ENCODE peak calls at places on chromosome 16, in nine cellular contexts. One of them, this sample, is unnamed.

GRCh38 chr16:64957246-64957645 is 164.6 kb downstream of the CDH11 start:
- DNase-seq in adrenal gland: no peak
- DNase-seq in A549: no peak
- DNase-seq in body of pancreas: no peak
- DNase-seq in spleen: no peak
- DNase-seq in IMR-90: no peak
- DNase-seq in uterus: no peak
- DNase-seq in endothelial cell of umbilical vein: no peak
- DNase-seq in sigmoid colon: no peak
- DNase-seq in this sample: no peak

GRCh38 chr16:13936596-13937081 is 16.7 kb downstream of the ERCC4 start:
- DNase-seq in A549: peak
- DNase-seq in uterus: peak
- DNase-seq in IMR-90: peak
- DNase-seq in endothelial cell of umbilical vein: no peak
- DNase-seq in sigmoid colon: no peak
- DNase-seq in spleen: no peak
- DNase-seq in adrenal gland: peak
- DNase-seq in body of pancreas: peak
- DNase-seq in this sample: no peak

GRCh38 chr16:46763147-46763546 is 15.0 kb upstream of the MYLK3 start:
- DNase-seq in endothelial cell of umbilical vein: no peak
- DNase-seq in spleen: peak
- DNase-seq in A549: no peak
- DNase-seq in adrenal gland: no peak
- DNase-seq in sigmoid colon: no peak
- DNase-seq in IMR-90: no peak
- DNase-seq in uterus: no peak
- DNase-seq in body of pancreas: no peak
- DNase-seq in this sample: no peak

GRCh38 chr16:57721356-57721755 is 14.2 kb upstream of the KATNB1 start:
- DNase-seq in body of pancreas: no peak
- DNase-seq in endothelial cell of umbilical vein: no peak
- DNase-seq in spleen: peak
- DNase-seq in uterus: no peak
- DNase-seq in IMR-90: no peak
- DNase-seq in adrenal gland: no peak
- DNase-seq in A549: no peak
- DNase-seq in sigmoid colon: no peak
- DNase-seq in this sample: no peak

GRCh38 chr16:67719778-67720144 is 645 bp upstream of the GFOD2 start:
- DNase-seq in endothelial cell of umbilical vein: no peak
- DNase-seq in spleen: peak
- DNase-seq in A549: peak
- DNase-seq in uterus: peak
- DNase-seq in IMR-90: peak
- DNase-seq in body of pancreas: peak
- DNase-seq in sigmoid colon: no peak
- DNase-seq in adrenal gland: no peak
- DNase-seq in this sample: no peak

GRCh38 chr16:50836121-50836541 is 94.2 kb downstream of the CYLD start:
- DNase-seq in A549: no peak
- DNase-seq in adrenal gland: no peak
- DNase-seq in body of pancreas: no peak
- DNase-seq in uterus: no peak
- DNase-seq in sigmoid colon: no peak
- DNase-seq in spleen: no peak
- DNase-seq in endothelial cell of umbilical vein: no peak
- DNase-seq in IMR-90: no peak
- DNase-seq in this sample: no peak

GRCh38 chr16:68091604-68092261 is 6.6 kb downstream of the NFATC3 start:
- DNase-seq in uterus: no peak
- DNase-seq in body of pancreas: no peak
- DNase-seq in adrenal gland: no peak
- DNase-seq in IMR-90: peak
- DNase-seq in endothelial cell of umbilical vein: peak
- DNase-seq in spleen: no peak
- DNase-seq in sigmoid colon: no peak
- DNase-seq in A549: no peak
- DNase-seq in this sample: no peak

GRCh38 chr16:1696863-1697262 is 9.1 kb upstream of the MAPK8IP3 start:
- DNase-seq in endothelial cell of umbilical vein: no peak
- DNase-seq in sigmoid colon: no peak
- DNase-seq in spleen: no peak
- DNase-seq in A549: no peak
- DNase-seq in body of pancreas: no peak
- DNase-seq in IMR-90: no peak
- DNase-seq in adrenal gland: no peak
- DNase-seq in uterus: no peak
- DNase-seq in this sample: no peak

GRCh38 chr16:19098173-19098572 is 15.6 kb upstream of the ITPRIPL2 start:
- DNase-seq in sigmoid colon: no peak
- DNase-seq in body of pancreas: no peak
- DNase-seq in endothelial cell of umbilical vein: no peak
- DNase-seq in uterus: no peak
- DNase-seq in IMR-90: no peak
- DNase-seq in adrenal gland: no peak
- DNase-seq in spleen: no peak
- DNase-seq in A549: no peak
- DNase-seq in this sample: no peak

DNA sequence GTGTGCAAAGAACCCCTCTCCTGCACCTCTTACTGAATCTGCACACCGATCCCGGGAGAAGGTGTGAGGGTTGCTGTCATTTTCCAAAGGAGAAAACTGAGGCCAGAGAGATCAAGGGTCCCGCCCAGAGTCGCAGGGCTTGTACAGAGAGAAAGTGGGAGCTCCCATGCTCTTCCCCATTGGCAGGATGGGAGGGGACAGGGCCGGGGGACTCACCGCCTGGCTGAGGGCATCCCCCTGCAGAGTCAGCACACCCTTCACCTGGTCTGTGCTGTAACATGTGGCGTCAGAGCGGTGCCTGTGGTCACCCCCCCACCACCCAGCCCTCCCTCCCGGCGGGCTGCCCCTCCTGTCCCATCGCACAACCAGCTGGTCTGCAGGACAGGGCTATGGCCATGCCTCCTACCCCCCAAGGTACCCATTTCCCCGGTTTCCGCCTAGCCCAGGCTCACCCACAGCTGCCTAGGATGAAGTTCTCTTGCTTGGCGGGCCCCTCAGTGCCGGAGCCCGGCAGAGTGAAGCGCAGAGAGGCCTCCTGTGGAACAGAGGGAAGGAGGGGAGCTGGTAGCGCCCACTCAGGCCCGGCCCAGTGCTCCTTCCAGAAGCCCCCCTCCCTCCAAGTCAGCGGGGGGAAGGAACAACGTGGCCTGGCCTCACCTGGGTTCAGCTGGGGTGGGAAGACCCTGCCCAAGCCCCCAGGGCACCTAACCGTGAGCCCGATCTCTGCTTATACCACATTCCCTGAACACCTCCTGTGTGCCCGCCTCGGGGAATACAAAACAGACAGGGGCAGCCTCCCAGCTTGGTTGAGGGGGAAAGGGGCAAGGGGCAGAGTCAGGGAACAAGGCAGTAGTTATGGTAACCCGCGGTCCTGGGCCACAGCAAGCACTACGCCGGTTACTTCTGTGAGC is 1.1 kb downstream of the ROGDI start:
- DNase-seq in adrenal gland: peak
- DNase-seq in A549: no peak
- DNase-seq in spleen: peak
- DNase-seq in uterus: no peak
- DNase-seq in body of pancreas: no peak
- DNase-seq in sigmoid colon: no peak
- DNase-seq in endothelial cell of umbilical vein: no peak
- DNase-seq in IMR-90: no peak
- DNase-seq in this sample: no peak
- TF ChIP-seq POLR2A in adrenal gland: no peak
- TF ChIP-seq POLR2A in A549: no peak
- TF ChIP-seq POLR2A in spleen: no peak
- TF ChIP-seq POLR2A in uterus: no peak
- TF ChIP-seq POLR2A in body of pancreas: no peak
- TF ChIP-seq POLR2A in sigmoid colon: no peak
- TF ChIP-seq POLR2A in endothelial cell of umbilical vein: no peak
- TF ChIP-seq POLR2A in IMR-90: no peak
- TF ChIP-seq POLR2A in this sample: no peak

GRCh38 chr16:81216114-81216513 is 22.4 kb upstream of the BCO1 start:
- DNase-seq in body of pancreas: no peak
- DNase-seq in adrenal gland: no peak
- DNase-seq in sigmoid colon: no peak
- DNase-seq in uterus: no peak
- DNase-seq in spleen: no peak
- DNase-seq in IMR-90: no peak
- DNase-seq in endothelial cell of umbilical vein: no peak
- DNase-seq in A549: no peak
- DNase-seq in this sample: no peak

GRCh38 chr16:81216706-81217105 is 21.8 kb upstream of the BCO1 start:
- DNase-seq in spleen: no peak
- DNase-seq in adrenal gland: no peak
- DNase-seq in body of pancreas: no peak
- DNase-seq in sigmoid colon: no peak
- DNase-seq in IMR-90: no peak
- DNase-seq in uterus: no peak
- DNase-seq in A549: no peak
- DNase-seq in endothelial cell of umbilical vein: no peak
- DNase-seq in this sample: no peak

GRCh38 chr16:81210807-81211206 is 27.7 kb upstream of the BCO1 start:
- DNase-seq in spleen: no peak
- DNase-seq in uterus: no peak
- DNase-seq in adrenal gland: no peak
- DNase-seq in body of pancreas: no peak
- DNase-seq in sigmoid colon: no peak
- DNase-seq in endothelial cell of umbilical vein: no peak
- DNase-seq in A549: no peak
- DNase-seq in IMR-90: no peak
- DNase-seq in this sample: no peak

GRCh38 chr16:81212830-81213465 is 25.5 kb upstream of the BCO1 start:
- DNase-seq in IMR-90: no peak
- DNase-seq in endothelial cell of umbilical vein: no peak
- DNase-seq in adrenal gland: no peak
- DNase-seq in sigmoid colon: no peak
- DNase-seq in body of pancreas: no peak
- DNase-seq in spleen: no peak
- DNase-seq in A549: no peak
- DNase-seq in uterus: no peak
- DNase-seq in this sample: no peak

GRCh38 chr16:81214745-81215166 is 23.7 kb upstream of the BCO1 start:
- DNase-seq in endothelial cell of umbilical vein: peak
- DNase-seq in adrenal gland: no peak
- DNase-seq in body of pancreas: no peak
- DNase-seq in IMR-90: peak
- DNase-seq in A549: peak
- DNase-seq in sigmoid colon: no peak
- DNase-seq in spleen: no peak
- DNase-seq in uterus: no peak
- DNase-seq in this sample: no peak
- TF ChIP-seq CTCF in endothelial cell of umbilical vein: peak
- TF ChIP-seq CTCF in adrenal gland: no peak
- TF ChIP-seq CTCF in body of pancreas: peak
- TF ChIP-seq CTCF in IMR-90: peak
- TF ChIP-seq CTCF in A549: peak
- TF ChIP-seq CTCF in sigmoid colon: no peak
- TF ChIP-seq CTCF in spleen: no peak
- TF ChIP-seq CTCF in uterus: no peak
- TF ChIP-seq CTCF in this sample: no peak

DNA sequence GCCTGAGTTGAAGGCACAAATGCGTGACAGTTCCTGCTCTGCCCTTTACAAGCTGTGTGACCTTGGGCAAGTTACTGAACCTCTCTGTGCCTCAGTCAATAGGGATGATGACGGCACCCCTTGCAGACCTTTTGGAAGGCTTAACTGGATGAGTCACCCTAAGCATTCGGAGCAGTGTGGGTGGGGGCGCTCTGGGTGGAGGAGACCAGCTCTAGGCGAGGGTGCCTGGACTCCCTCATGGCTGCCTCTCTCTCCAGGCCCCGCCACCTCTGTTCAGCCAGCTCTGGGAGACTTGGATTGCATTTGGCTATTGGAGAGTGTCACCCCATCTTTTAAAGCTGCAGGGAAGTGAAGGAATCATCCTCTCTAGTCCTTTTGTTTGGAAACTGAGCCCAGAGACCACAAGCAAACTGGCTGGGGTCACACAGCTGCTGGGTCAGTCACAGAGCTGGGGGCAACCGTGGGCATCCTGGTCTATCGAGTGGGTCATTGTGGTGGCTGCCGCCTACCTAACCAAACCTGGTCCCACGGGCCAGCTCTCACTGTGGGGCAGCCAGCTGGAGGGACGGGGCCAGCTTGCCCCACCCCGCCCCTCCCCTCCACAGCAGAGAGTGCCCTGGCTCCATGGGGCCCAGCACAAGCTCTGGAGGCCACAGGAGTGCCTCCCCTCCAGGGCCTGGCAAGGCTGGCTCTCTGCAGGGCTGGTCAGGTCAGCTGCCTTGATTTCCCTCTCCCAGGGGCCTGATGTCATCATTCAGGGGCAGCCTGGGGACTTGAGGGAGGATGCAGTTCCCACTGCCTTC is 20.2 kb upstream of the GSE1 start:
- DNase-seq in uterus: no peak
- DNase-seq in IMR-90: peak
- DNase-seq in spleen: no peak
- DNase-seq in endothelial cell of umbilical vein: no peak
- DNase-seq in A549: no peak
- DNase-seq in sigmoid colon: no peak
- DNase-seq in adrenal gland: no peak
- DNase-seq in body of pancreas: no peak
- DNase-seq in this sample: no peak
- TF ChIP-seq POLR2A in uterus: no peak
- TF ChIP-seq POLR2A in IMR-90: no peak
- TF ChIP-seq POLR2A in spleen: no peak
- TF ChIP-seq POLR2A in endothelial cell of umbilical vein: no peak
- TF ChIP-seq POLR2A in A549: no peak
- TF ChIP-seq POLR2A in sigmoid colon: no peak
- TF ChIP-seq POLR2A in adrenal gland: no peak
- TF ChIP-seq POLR2A in body of pancreas: no peak
- TF ChIP-seq POLR2A in this sample: no peak

DNA sequence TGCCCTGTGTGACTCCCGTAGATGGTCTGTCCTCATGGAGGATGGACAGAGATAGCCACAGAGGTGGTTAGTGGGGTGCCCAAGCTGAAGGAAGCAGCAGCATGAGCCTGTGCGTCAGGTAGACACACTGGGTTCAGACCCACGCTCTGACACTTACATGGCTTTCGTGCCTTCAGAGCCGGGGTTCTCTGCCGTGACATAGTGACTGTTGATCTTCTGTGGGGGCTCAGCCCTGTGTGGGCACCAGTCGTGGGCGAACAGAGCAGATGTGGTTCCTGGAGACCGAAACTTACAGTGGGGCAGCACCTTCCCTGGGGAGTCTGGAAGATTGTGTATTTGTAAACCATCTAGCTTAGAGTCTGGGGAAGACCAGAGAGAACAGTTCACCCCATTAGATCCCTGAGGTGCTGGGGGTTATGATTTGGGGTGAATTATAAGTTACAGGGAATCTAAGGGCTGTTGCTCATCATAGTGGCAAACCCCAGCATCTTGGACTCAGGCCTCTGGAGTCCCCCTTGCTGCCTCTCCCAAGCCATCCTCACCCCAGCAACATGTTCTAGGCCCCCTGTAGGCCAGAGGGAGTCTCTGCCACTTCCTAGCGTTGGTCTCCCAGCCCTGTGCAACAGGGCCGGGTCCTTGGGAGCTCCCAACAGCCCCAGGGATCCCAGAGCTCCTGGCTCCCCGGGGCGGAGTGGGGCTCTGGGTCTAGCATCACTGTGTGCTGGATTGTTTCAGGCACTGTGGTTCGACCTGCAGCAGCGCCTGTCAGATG is 28.6 kb downstream of the NECAB2 start:
- DNase-seq in spleen: peak
- DNase-seq in uterus: no peak
- DNase-seq in A549: peak
- DNase-seq in IMR-90: no peak
- DNase-seq in endothelial cell of umbilical vein: no peak
- DNase-seq in body of pancreas: no peak
- DNase-seq in adrenal gland: no peak
- DNase-seq in sigmoid colon: no peak
- DNase-seq in this sample: no peak
- TF ChIP-seq CTCF in spleen: no peak
- TF ChIP-seq CTCF in uterus: no peak
- TF ChIP-seq CTCF in A549: no peak
- TF ChIP-seq CTCF in IMR-90: no peak
- TF ChIP-seq CTCF in endothelial cell of umbilical vein: peak
- TF ChIP-seq CTCF in body of pancreas: no peak
- TF ChIP-seq CTCF in adrenal gland: no peak
- TF ChIP-seq CTCF in sigmoid colon: no peak
- TF ChIP-seq CTCF in this sample: no peak

This sample was measured in lower leg skin.